ENCODE peak calls at places on chromosomes 16 and 17, in seven cellular contexts. J, B, X, V, G, P and S are unnamed samples.

GRCh38 chr16:9123871-9124270 is 32.4 kb downstream of the HAPSTR1 start:
- DNase-seq in J (no peak), B (no peak), X (no peak), V (no peak), G (no peak), P (peak; percentile 75), S (peak; percentile 57)

GRCh38 chr17:18261146-18261515 is 669 bp downstream of the MIEF2 start:
- DNase-seq in J (peak; percentile 19), B (no peak), X (no peak), V (no peak), G (no peak), P (peak; percentile 86), S (peak; percentile 80)

GRCh38 chr17:10061131-10061581 is 137.2 kb downstream of the GAS7 start:
- DNase-seq in J (no peak), B (no peak), X (no peak), V (no peak), G (no peak), P (no peak), S (no peak)

GRCh38 chr17:28282596-28282995 is 36.4 kb upstream of the TMEM97 start:
- DNase-seq in J (no peak), B (no peak), X (no peak), V (peak; percentile 84), G (no peak), P (no peak), S (no peak)

GRCh38 chr17:79803421-79803996 is 6.6 kb upstream of the CBX8 start:
- DNase-seq in J (no peak), B (no peak), X (no peak), V (no peak), G (no peak), P (no peak), S (no peak)

GRCh38 chr16:67254809-67255552 is 6.2 kb downstream of the SLC9A5 start:
- DNase-seq in J (no peak), B (no peak), X (no peak), V (no peak), G (no peak), P (no peak), S (no peak)

GRCh38 chr16:2597560-2597902 is 59.7 kb downstream of the PDPK1 start:
- DNase-seq in J (no peak), B (no peak), X (no peak), V (no peak), G (no peak), P (peak; percentile 15), S (no peak)

GRCh38 chr16:87115646-87116045 is 201.5 kb downstream of the C16orf95 start:
- DNase-seq in J (no peak), B (no peak), X (no peak), V (no peak), G (no peak), P (no peak), S (no peak)

GRCh38 chr16:525520-526180 is 1.9 kb upstream of the CAPN15 start:
- DNase-seq in J (peak; percentile 59), B (no peak), X (peak; percentile 50), V (peak; percentile 49), G (peak; percentile 85), P (no peak), S (no peak)